ENCODE peak calls at places on chromosome 13, in five cellular contexts. One of them, this sample, is unnamed.

GRCh38 chr13:35794734-35795389 is 318.4 kb upstream of the MAB21L1 start:
- DNase-seq in astrocyte of the spinal cord: no peak
- DNase-seq in left ventricle myocardium inferior: no peak
- DNase-seq in CD4-positive, alpha-beta T cell: no peak
- DNase-seq in MV-4-11: no peak
- DNase-seq in this sample: no peak

GRCh38 chr13:40974460-40975407 is 44.4 kb downstream of the ELF1 start:
- DNase-seq in CD4-positive, alpha-beta T cell: peak
- DNase-seq in left ventricle myocardium inferior: no peak
- DNase-seq in MV-4-11: peak
- DNase-seq in astrocyte of the spinal cord: peak
- DNase-seq in this sample: peak

GRCh38 chr13:25490236-25490635 is 118.5 kb downstream of the ATP8A2 start:
- DNase-seq in astrocyte of the spinal cord: no peak
- DNase-seq in left ventricle myocardium inferior: no peak
- DNase-seq in MV-4-11: no peak
- DNase-seq in CD4-positive, alpha-beta T cell: no peak
- DNase-seq in this sample: no peak

GRCh38 chr13:47678201-47678963 is 322.7 kb downstream of the SUCLA2 start:
- DNase-seq in CD4-positive, alpha-beta T cell: no peak
- DNase-seq in astrocyte of the spinal cord: peak
- DNase-seq in left ventricle myocardium inferior: no peak
- DNase-seq in MV-4-11: no peak
- DNase-seq in this sample: no peak

GRCh38 chr13:66803759-66804456 is 426.2 kb downstream of the PCDH9 start:
- DNase-seq in MV-4-11: no peak
- DNase-seq in astrocyte of the spinal cord: no peak
- DNase-seq in left ventricle myocardium inferior: no peak
- DNase-seq in CD4-positive, alpha-beta T cell: no peak
- DNase-seq in this sample: no peak

GRCh38 chr13:114010401-114011101 is 36.7 kb upstream of the C13orf46 start:
- DNase-seq in astrocyte of the spinal cord: no peak
- DNase-seq in CD4-positive, alpha-beta T cell: no peak
- DNase-seq in left ventricle myocardium inferior: no peak
- DNase-seq in MV-4-11: no peak
- DNase-seq in this sample: no peak

GRCh38 chr13:39527961-39528720 is 74.9 kb downstream of the LHFPL6 start:
- DNase-seq in astrocyte of the spinal cord: peak
- DNase-seq in CD4-positive, alpha-beta T cell: no peak
- DNase-seq in left ventricle myocardium inferior: no peak
- DNase-seq in MV-4-11: no peak
- DNase-seq in this sample: no peak

GRCh38 chr13:46165485-46166220 is 16.3 kb downstream of the LCP1 start:
- DNase-seq in astrocyte of the spinal cord: peak
- DNase-seq in left ventricle myocardium inferior: no peak
- DNase-seq in MV-4-11: no peak
- DNase-seq in CD4-positive, alpha-beta T cell: no peak
- DNase-seq in this sample: no peak

GRCh38 chr13:21538753-21539152 is 65.2 kb downstream of the MICU2 start:
- DNase-seq in MV-4-11: peak
- DNase-seq in astrocyte of the spinal cord: no peak
- DNase-seq in CD4-positive, alpha-beta T cell: no peak
- DNase-seq in left ventricle myocardium inferior: no peak
- DNase-seq in this sample: peak

GRCh38 chr13:32905063-32905863 is 111.0 kb upstream of the KL start:
- DNase-seq in left ventricle myocardium inferior: no peak
- DNase-seq in CD4-positive, alpha-beta T cell: no peak
- DNase-seq in astrocyte of the spinal cord: no peak
- DNase-seq in MV-4-11: peak
- DNase-seq in this sample: no peak

GRCh38 chr13:50893211-50893852 is 16.3 kb upstream of the RNASEH2B start:
- DNase-seq in left ventricle myocardium inferior: no peak
- DNase-seq in CD4-positive, alpha-beta T cell: no peak
- DNase-seq in MV-4-11: peak
- DNase-seq in astrocyte of the spinal cord: peak
- DNase-seq in this sample: no peak

GRCh38 chr13:55439450-55439849 is 1701.3 kb upstream of the PRR20A start:
- DNase-seq in left ventricle myocardium inferior: no peak
- DNase-seq in CD4-positive, alpha-beta T cell: no peak
- DNase-seq in astrocyte of the spinal cord: no peak
- DNase-seq in MV-4-11: no peak
- DNase-seq in this sample: no peak

GRCh38 chr13:46124531-46124966 is 19.7 kb upstream of the CPB2 start:
- DNase-seq in CD4-positive, alpha-beta T cell: no peak
- DNase-seq in astrocyte of the spinal cord: no peak
- DNase-seq in left ventricle myocardium inferior: no peak
- DNase-seq in MV-4-11: peak
- DNase-seq in this sample: no peak

GRCh38 chr13:27148900-27149299 is 22.7 kb downstream of the USP12 start:
- DNase-seq in CD4-positive, alpha-beta T cell: no peak
- DNase-seq in MV-4-11: no peak
- DNase-seq in left ventricle myocardium inferior: no peak
- DNase-seq in astrocyte of the spinal cord: no peak
- DNase-seq in this sample: no peak

GRCh38 chr13:113855012-113855921 is 8.6 kb downstream of the GAS6 start:
- DNase-seq in astrocyte of the spinal cord: peak
- DNase-seq in CD4-positive, alpha-beta T cell: no peak
- DNase-seq in MV-4-11: no peak
- DNase-seq in left ventricle myocardium inferior: peak
- DNase-seq in this sample: no peak

GRCh38 chr13:36848228-36848982 is 29.4 kb downstream of the RFXAP start:
- DNase-seq in MV-4-11: peak
- DNase-seq in astrocyte of the spinal cord: no peak
- DNase-seq in left ventricle myocardium inferior: no peak
- DNase-seq in CD4-positive, alpha-beta T cell: no peak
- DNase-seq in this sample: peak

GRCh38 chr13:98480915-98481510 is 95.9 kb downstream of the STK24 start:
- DNase-seq in MV-4-11: peak
- DNase-seq in astrocyte of the spinal cord: no peak
- DNase-seq in CD4-positive, alpha-beta T cell: no peak
- DNase-seq in left ventricle myocardium inferior: peak
- DNase-seq in this sample: peak

GRCh38 chr13:74678308-74678958 is 544.2 kb upstream of the KLF12 start:
- DNase-seq in MV-4-11: no peak
- DNase-seq in left ventricle myocardium inferior: no peak
- DNase-seq in CD4-positive, alpha-beta T cell: no peak
- DNase-seq in astrocyte of the spinal cord: no peak
- DNase-seq in this sample: no peak

GRCh38 chr13:86185636-86186035 is 386.4 kb upstream of the SLITRK6 start:
- DNase-seq in MV-4-11: no peak
- DNase-seq in left ventricle myocardium inferior: no peak
- DNase-seq in CD4-positive, alpha-beta T cell: no peak
- DNase-seq in astrocyte of the spinal cord: no peak
- DNase-seq in this sample: no peak

GRCh38 chr13:112032186-112032835 is 34.6 kb upstream of the SOX1 start:
- DNase-seq in left ventricle myocardium inferior: no peak
- DNase-seq in astrocyte of the spinal cord: no peak
- DNase-seq in CD4-positive, alpha-beta T cell: no peak
- DNase-seq in MV-4-11: no peak
- DNase-seq in this sample: no peak

GRCh38 chr13:23740002-23740401 is 149.2 kb downstream of the MIPEP start:
- DNase-seq in MV-4-11: no peak
- DNase-seq in astrocyte of the spinal cord: no peak
- DNase-seq in left ventricle myocardium inferior: no peak
- DNase-seq in CD4-positive, alpha-beta T cell: no peak
- DNase-seq in this sample: no peak

GRCh38 chr13:113579686-113580085 is 4.9 kb upstream of the TFDP1 start:
- DNase-seq in left ventricle myocardium inferior: no peak
- DNase-seq in MV-4-11: no peak
- DNase-seq in astrocyte of the spinal cord: no peak
- DNase-seq in CD4-positive, alpha-beta T cell: no peak
- DNase-seq in this sample: no peak

GRCh38 chr13:82878536-82878935 is 1003.7 kb downstream of the SLITRK1 start:
- DNase-seq in CD4-positive, alpha-beta T cell: no peak
- DNase-seq in MV-4-11: no peak
- DNase-seq in astrocyte of the spinal cord: peak
- DNase-seq in left ventricle myocardium inferior: no peak
- DNase-seq in this sample: no peak

This sample was measured in erythroblast.